ENCODE peak calls at places on chromosome 19, in ten cellular contexts. P, A, V, M, B, O, Y, D, N and Q are unnamed samples.

GRCh38 chr19:38679839-38680238 is 32.4 kb downstream of the ACTN4 start:
- DNase-seq in P (peak), A (no peak), V (no peak), M (no peak), B (no peak), O (no peak), Y (no peak), D (no peak), N (no peak), Q (no peak)

GRCh38 chr19:48498922-48499321 is 12.7 kb downstream of the LMTK3 start:
- DNase-seq in P (no peak), A (no peak), V (no peak), M (no peak), B (no peak), O (no peak), Y (no peak), D (no peak), N (no peak), Q (no peak)

GRCh38 chr19:927044-927706 is 1.3 kb downstream of the ARID3A start:
- DNase-seq in P (peak), A (no peak), V (no peak), M (peak), B (no peak), O (no peak), Y (peak), D (no peak), N (peak), Q (peak)

GRCh38 chr19:46785054-46785979 is 3.1 kb downstream of the SLC1A5 start:
- DNase-seq in P (peak), A (no peak), V (no peak), M (no peak), B (no peak), O (no peak), Y (no peak), D (no peak), N (no peak), Q (peak)

GRCh38 chr19:54451331-54451871 is 2.4 kb downstream of the LENG8 start:
- DNase-seq in P (no peak), A (peak), V (no peak), M (no peak), B (no peak), O (no peak), Y (no peak), D (no peak), N (no peak), Q (no peak)

GRCh38 chr19:32581704-32582164 is 744 bp downstream of the PDCD5 start:
- DNase-seq in P (peak), A (peak), V (peak), M (no peak), B (no peak), O (no peak), Y (no peak), D (no peak), N (peak), Q (no peak)

GRCh38 chr19:29454109-29454508 is 71.7 kb upstream of the VSTM2B start:
- DNase-seq in P (no peak), A (no peak), V (no peak), M (no peak), B (no peak), O (no peak), Y (no peak), D (no peak), N (no peak), Q (no peak)

GRCh38 chr19:45817725-45818301 is 2.7 kb upstream of the RSPH6A start:
- DNase-seq in P (no peak), A (no peak), V (no peak), M (no peak), B (peak), O (no peak), Y (no peak), D (no peak), N (no peak), Q (no peak)

GRCh38 chr19:54209748-54210494 is 9.3 kb downstream of the RPS9 start:
- DNase-seq in P (peak), A (peak), V (peak), M (peak), B (peak), O (no peak), Y (peak), D (peak), N (peak), Q (no peak)

GRCh38 chr19:48678201-48678600 is 5.4 kb upstream of the NTN5 start:
- DNase-seq in P (no peak), A (no peak), V (no peak), M (no peak), B (no peak), O (no peak), Y (no peak), D (no peak), N (no peak), Q (no peak)

GRCh38 chr19:1408300-1409203 is 1.2 kb downstream of the DAZAP1 start:
- DNase-seq in P (peak), A (peak), V (no peak), M (no peak), B (no peak), O (peak), Y (no peak), D (no peak), N (no peak), Q (peak)

GRCh38 chr19:17243340-17243853 is 2.3 kb downstream of the NR2F6 start:
- DNase-seq in P (no peak), A (no peak), V (no peak), M (no peak), B (no peak), O (no peak), Y (no peak), D (no peak), N (no peak), Q (no peak)

GRCh38 chr19:3289971-3290569 is 65.6 kb downstream of the CELF5 start:
- DNase-seq in P (no peak), A (no peak), V (no peak), M (no peak), B (peak), O (no peak), Y (no peak), D (no peak), N (no peak), Q (no peak)

GRCh38 chr19:51529301-51529700 is 2.2 kb downstream of the SIGLEC6 start:
- DNase-seq in P (no peak), A (no peak), V (no peak), M (no peak), B (no peak), O (no peak), Y (no peak), D (no peak), N (no peak), Q (no peak)

GRCh38 chr19:7917292-7918061 is 2.7 kb upstream of the SNAPC2 start:
- DNase-seq in P (peak), A (peak), V (no peak), M (no peak), B (no peak), O (peak), Y (peak), D (no peak), N (peak), Q (peak)

GRCh38 chr19:10044390-10044789 is 31.1 kb downstream of the RDH8 start:
- DNase-seq in P (no peak), A (no peak), V (no peak), M (no peak), B (no peak), O (no peak), Y (no peak), D (no peak), N (no peak), Q (peak)

GRCh38 chr19:29012457-29012856 is 200.5 kb downstream of the UQCRFS1 start:
- DNase-seq in P (no peak), A (no peak), V (no peak), M (no peak), B (no peak), O (no peak), Y (no peak), D (no peak), N (no peak), Q (no peak)

GRCh38 chr19:34244611-34245299 is 9.6 kb upstream of the GARRE1 start:
- DNase-seq in P (peak), A (no peak), V (no peak), M (no peak), B (no peak), O (no peak), Y (no peak), D (no peak), N (no peak), Q (no peak)

GRCh38 chr19:47445937-47446402 is 25.7 kb downstream of the SLC8A2 start:
- DNase-seq in P (peak), A (no peak), V (no peak), M (peak), B (no peak), O (no peak), Y (no peak), D (no peak), N (peak), Q (peak)

GRCh38 chr19:55316646-55317045 is 8.5 kb downstream of the TMEM150B start:
- DNase-seq in P (no peak), A (no peak), V (no peak), M (no peak), B (no peak), O (no peak), Y (no peak), D (no peak), N (no peak), Q (no peak)

GRCh38 chr19:13537454-13537853 is 31.2 kb upstream of the CACNA1A start:
- DNase-seq in P (no peak), A (no peak), V (no peak), M (no peak), B (no peak), O (no peak), Y (no peak), D (no peak), N (no peak), Q (no peak)

GRCh38 chr19:29849234-29849633 is 37.4 kb downstream of the CCNE1 start:
- DNase-seq in P (no peak), A (no peak), V (no peak), M (no peak), B (no peak), O (no peak), Y (no peak), D (no peak), N (no peak), Q (no peak)

GRCh38 chr19:13060964-13061927 is 41.4 kb downstream of the LYL1 start:
- DNase-seq in P (peak), A (peak), V (no peak), M (peak), B (peak), O (peak), Y (peak), D (no peak), N (peak), Q (peak)

GRCh38 chr19:38093154-38093553 is 130.9 kb downstream of the DPF1 start:
- DNase-seq in P (no peak), A (no peak), V (no peak), M (no peak), B (no peak), O (no peak), Y (no peak), D (no peak), N (no peak), Q (no peak)

GRCh38 chr19:33040994-33041827 is 23.5 kb downstream of the RHPN2 start:
- DNase-seq in P (peak), A (no peak), V (peak), M (no peak), B (no peak), O (no peak), Y (no peak), D (peak), N (no peak), Q (no peak)

GRCh38 chr19:47309038-47309437 is 623 bp upstream of the C5AR1 start:
- DNase-seq in P (peak), A (no peak), V (no peak), M (no peak), B (no peak), O (no peak), Y (peak), D (no peak), N (no peak), Q (no peak)

GRCh38 chr19:45376045-45376724 is 5.8 kb upstream of the ERCC2 start:
- DNase-seq in P (peak), A (peak), V (peak), M (no peak), B (peak), O (no peak), Y (no peak), D (peak), N (peak), Q (no peak)

GRCh38 chr19:18470153-18470552 is 32.2 kb upstream of the ISYNA1 start:
- DNase-seq in P (no peak), A (no peak), V (no peak), M (no peak), B (no peak), O (no peak), Y (no peak), D (no peak), N (no peak), Q (peak)
- TF ChIP-seq CTCF in P (peak), A (peak), V (peak), M (peak), B (no peak), O (peak), Y (peak), D (peak), N (peak), Q (peak)

GRCh38 chr19:56750658-56751057 is 79.1 kb upstream of the ZNF835 start:
- DNase-seq in P (no peak), A (no peak), V (no peak), M (no peak), B (no peak), O (no peak), Y (no peak), D (no peak), N (no peak), Q (no peak)
- H3K4me3 ChIP-seq in P (no peak), A (no peak), V (no peak), M (no peak), B (no peak), O (no peak), Y (no peak), D (no peak), N (no peak), Q (no peak)

GRCh38 chr19:6425732-6426686 is 1.4 kb upstream of the KHSRP start:
- DNase-seq in P (no peak), A (no peak), V (no peak), M (no peak), B (no peak), O (no peak), Y (no peak), D (no peak), N (peak), Q (no peak)
- TF ChIP-seq CTCF in P (no peak), A (peak), V (no peak), M (peak), B (no peak), O (peak), Y (no peak), D (no peak), N (no peak), Q (no peak)

GRCh38 chr19:49864890-49865289 is 2.5 kb downstream of the PNKP start:
- DNase-seq in P (no peak), A (no peak), V (no peak), M (no peak), B (no peak), O (no peak), Y (no peak), D (no peak), N (no peak), Q (no peak)

GRCh38 chr19:49861541-49862410 is 5.6 kb downstream of the PNKP start:
- DNase-seq in P (no peak), A (no peak), V (no peak), M (no peak), B (no peak), O (no peak), Y (no peak), D (no peak), N (peak), Q (peak)

GRCh38 chr19:49863254-49863934 is 4.0 kb downstream of the PNKP start:
- DNase-seq in P (no peak), A (no peak), V (no peak), M (no peak), B (no peak), O (no peak), Y (no peak), D (no peak), N (no peak), Q (no peak)

GRCh38 chr19:49862411-49863253 is 4.7 kb downstream of the PNKP start:
- DNase-seq in P (no peak), A (no peak), V (no peak), M (no peak), B (no peak), O (no peak), Y (no peak), D (no peak), N (no peak), Q (peak)

DNA sequence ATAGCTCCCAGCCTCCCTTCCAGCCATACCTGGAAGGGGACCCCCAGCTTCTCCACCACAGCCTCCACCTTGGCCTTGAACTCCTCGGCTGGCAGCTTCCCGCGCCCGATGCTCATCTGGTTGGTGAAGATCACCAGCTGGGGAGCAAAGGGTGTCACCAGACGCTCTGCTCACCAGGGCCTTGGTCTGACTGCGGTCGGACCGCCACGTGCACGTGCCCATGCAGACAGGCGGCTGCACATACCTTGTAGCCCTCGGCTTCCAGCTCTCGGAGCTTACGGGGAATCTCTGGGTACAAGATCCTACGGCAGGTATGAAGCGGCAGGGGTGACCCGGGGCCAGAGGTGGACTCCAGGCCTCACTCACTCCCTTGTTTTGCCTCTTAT is 3.4 kb downstream of the PNKP start:
- DNase-seq in P (no peak), A (no peak), V (no peak), M (no peak), B (no peak), O (no peak), Y (no peak), D (no peak), N (no peak), Q (no peak)
- H3K4me3 ChIP-seq in P (no peak), A (no peak), V (no peak), M (no peak), B (no peak), O (no peak), Y (no peak), D (no peak), N (no peak), Q (no peak)